ENCODE peak calls at places on chromosome 2, in ten cellular contexts. T is naive thymus-derived CD4-positive, alpha-beta T cell; K is effector memory CD4-positive, alpha-beta T cell; B is dorsolateral prefrontal cortex; W is colonic mucosa; R is cardiac fibroblast; E is upper lobe of right lung; U is transverse colon; O is neuronal stem cell; F is GM12865. Q is an unnamed sample.

GRCh38 chr2:215626812-215627281 is 191.0 kb upstream of the FN1 start:
- DNase-seq in T (no peak), K (no peak), B (no peak), W (no peak), R (peak; percentile 78), E (no peak), U (no peak), O (no peak), F (no peak), Q (no peak)

GRCh38 chr2:218816561-218817011 is 15.0 kb downstream of the PRKAG3 start:
- DNase-seq in T (no peak), K (no peak), B (no peak), W (no peak), R (no peak), E (no peak), U (no peak), O (no peak), F (no peak), Q (no peak)

GRCh38 chr2:112304298-112304941 is 29.0 kb downstream of the ZC3H6 start:
- DNase-seq in T (no peak), K (no peak), B (no peak), W (no peak), R (no peak), E (no peak), U (no peak), O (no peak), F (peak; percentile 47), Q (no peak)

GRCh38 chr2:17483496-17483895 is 34.7 kb downstream of the RAD51AP2 start:
- DNase-seq in T (no peak), K (no peak), B (no peak), W (no peak), R (no peak), E (no peak), U (no peak), O (no peak), F (no peak), Q (no peak)

GRCh38 chr2:76953733-76954347 is 568.3 kb downstream of the LRRTM4 start:
- DNase-seq in T (no peak), K (no peak), B (no peak), W (peak; percentile 40), R (peak; percentile 57), E (no peak), U (peak; percentile 10), O (peak; percentile 67), F (peak; percentile 60), Q (peak; percentile 43)

GRCh38 chr2:109376115-109376514 is 237.7 kb downstream of the SEPTIN10 start:
- DNase-seq in T (no peak), K (no peak), B (no peak), W (peak; percentile 25), R (peak; percentile 48), E (peak; percentile 28), U (peak; percentile 52), O (no peak), F (no peak), Q (no peak)

GRCh38 chr2:30235008-30235655 is 3.8 kb downstream of the LBH start:
- DNase-seq in T (peak; percentile 44), K (peak; percentile 29), B (no peak), W (no peak), R (peak; percentile 86), E (no peak), U (no peak), O (no peak), F (no peak), Q (no peak)

GRCh38 chr2:48120759-48121242 is 214.5 kb upstream of the FBXO11 start:
- DNase-seq in T (no peak), K (no peak), B (no peak), W (no peak), R (no peak), E (no peak), U (no peak), O (no peak), F (no peak), Q (no peak)

GRCh38 chr2:204533629-204534370 is 11.5 kb upstream of the PARD3B start:
- DNase-seq in T (no peak), K (no peak), B (no peak), W (peak; percentile 38), R (peak; percentile 76), E (no peak), U (no peak), O (no peak), F (no peak), Q (peak; percentile 90)

GRCh38 chr2:84519332-84519957 is 3.1 kb downstream of the DNAH6 start:
- DNase-seq in T (no peak), K (no peak), B (no peak), W (no peak), R (no peak), E (no peak), U (no peak), O (no peak), F (no peak), Q (no peak)

GRCh38 chr2:84515788-84516187 is 510 bp upstream of the DNAH6 start:
- DNase-seq in T (no peak), K (no peak), B (no peak), W (no peak), R (no peak), E (no peak), U (no peak), O (no peak), F (no peak), Q (no peak)

GRCh38 chr2:84516234-84516986 is at the start of gene DNAH6:
- DNase-seq in T (peak; percentile 90), K (peak; percentile 77), B (peak; percentile 72), W (peak; percentile 93), R (peak; percentile 95), E (peak; percentile 95), U (peak; percentile 91), O (peak; percentile 77), F (peak; percentile 52), Q (peak; percentile 86)
- H3K4me3 ChIP-seq in T (peak within 1 kb of the TSS; percentile 78), K (peak within 1 kb of the TSS; percentile 48), B (peak within 1 kb of the TSS; percentile 61), W (peak within 1 kb of the TSS; percentile 37), R (peak within 1 kb of the TSS; percentile 60), E (peak within 1 kb of the TSS; percentile 49), U (peak within 1 kb of the TSS; percentile 37), O (peak within 1 kb of the TSS; percentile 44), F (no peak within 1 kb of the TSS), Q (peak within 1 kb of the TSS; percentile 66)

GRCh38 chr2:241931084-241931975 is 61.8 kb downstream of the RTP5 start:
- DNase-seq in T (no peak), K (no peak), B (no peak), W (no peak), R (no peak), E (no peak), U (no peak), O (no peak), F (no peak), Q (no peak)

GRCh38 chr2:241932895-241933174 is 63.3 kb downstream of the RTP5 start:
- DNase-seq in T (no peak), K (no peak), B (no peak), W (no peak), R (no peak), E (no peak), U (no peak), O (no peak), F (no peak), Q (no peak)

GRCh38 chr2:241931976-241932894 is 62.7 kb downstream of the RTP5 start:
- DNase-seq in T (no peak), K (no peak), B (no peak), W (no peak), R (no peak), E (no peak), U (no peak), O (no peak), F (no peak), Q (no peak)

GRCh38 chr2:241935314-241935713 is 65.8 kb downstream of the RTP5 start:
- DNase-seq in T (no peak), K (no peak), B (no peak), W (no peak), R (peak; percentile 76), E (no peak), U (no peak), O (no peak), F (no peak), Q (no peak)

DNA sequence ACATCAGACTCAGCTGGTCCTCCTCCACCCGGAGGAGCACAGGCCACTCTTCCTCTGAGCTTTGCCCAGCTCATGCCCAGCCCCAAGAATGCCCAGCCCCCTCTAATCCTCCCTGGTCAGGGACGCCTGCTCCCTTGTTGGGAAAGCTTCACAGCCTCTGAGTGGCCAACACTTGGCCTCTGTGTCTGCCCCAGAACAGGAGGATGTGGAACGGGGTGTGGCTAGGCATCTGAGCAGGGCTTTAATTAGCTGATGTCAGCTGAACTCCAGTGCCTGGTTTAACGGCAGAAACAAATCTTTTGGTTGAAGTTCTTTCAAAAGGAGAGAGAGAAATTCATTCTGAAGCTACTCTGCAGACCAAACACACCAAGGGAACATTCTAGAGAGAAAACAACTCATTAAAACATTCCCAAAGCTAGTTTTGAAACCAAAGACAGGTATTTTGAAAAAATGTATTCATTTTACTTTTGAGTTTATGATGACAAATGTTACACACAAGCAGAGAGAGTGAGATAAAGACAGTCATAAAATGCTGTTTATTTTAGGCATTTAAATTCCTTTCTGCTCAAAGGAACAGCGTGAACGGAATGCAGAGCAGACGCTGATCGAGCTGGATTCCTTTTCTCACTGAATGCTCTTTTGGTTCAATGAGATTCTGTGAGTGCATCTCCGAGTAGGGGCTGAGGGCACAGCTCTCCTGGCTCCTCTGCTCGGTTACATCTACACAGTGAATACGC is 63.8 kb downstream of the RTP5 start:
- DNase-seq in T (no peak), K (no peak), B (no peak), W (peak; percentile 36), R (peak; percentile 31), E (peak; percentile 51), U (peak; percentile 42), O (no peak), F (no peak), Q (no peak)
- H3K4me3 ChIP-seq in T (no peak overlapping the region), K (no peak overlapping the region), B (no peak overlapping the region), W (no peak overlapping the region), R (no peak overlapping the region), E (no peak overlapping the region), U (no peak overlapping the region), O (no peak overlapping the region), F (no peak overlapping the region), Q (no peak overlapping the region)

DNA sequence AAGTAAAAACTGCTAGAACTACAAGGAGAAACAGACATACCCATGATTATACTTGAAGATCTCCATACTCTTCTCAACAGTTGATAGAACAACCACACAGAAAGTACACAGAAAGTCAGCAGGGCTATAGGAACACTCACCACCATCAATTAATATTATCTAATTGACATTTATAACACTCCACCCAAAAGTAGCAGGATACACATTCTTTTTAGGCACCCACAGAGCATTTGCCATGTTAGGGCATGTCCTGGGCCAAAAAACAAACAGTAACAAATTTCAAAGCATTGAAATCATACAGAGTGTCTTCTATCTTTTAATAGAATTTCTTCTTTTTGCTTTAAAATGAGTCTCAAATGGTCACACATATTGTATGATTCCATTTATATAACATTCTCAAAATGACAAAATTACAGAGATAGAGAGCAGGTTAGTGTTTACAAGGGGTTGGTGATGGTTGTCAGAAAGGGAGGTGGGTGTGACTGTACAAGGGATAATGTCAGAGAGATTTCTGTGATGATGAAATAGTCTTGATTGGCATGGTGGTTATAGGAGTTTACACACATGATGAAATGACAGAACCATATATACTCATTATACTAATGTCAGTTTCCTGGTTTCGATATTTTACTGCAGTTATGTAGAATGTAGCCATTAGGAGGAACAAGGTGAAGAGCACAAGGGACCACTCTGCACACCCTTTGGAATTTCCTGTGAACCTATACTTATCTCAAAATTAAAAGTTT is 82.8 kb downstream of the NCK2 start:
- DNase-seq in T (no peak), K (no peak), B (no peak), W (no peak), R (no peak), E (no peak), U (no peak), O (no peak), F (no peak), Q (no peak)
- H3K4me3 ChIP-seq in T (no peak overlapping the region), K (no peak overlapping the region), B (no peak overlapping the region), W (no peak overlapping the region), R (no peak overlapping the region), E (no peak overlapping the region), U (no peak overlapping the region), O (no peak overlapping the region), F (no peak overlapping the region), Q (no peak overlapping the region)

GRCh38 chr2:60556441-60556997 is 3.1 kb upstream of the BCL11A start:
- DNase-seq in T (no peak), K (no peak), B (no peak), W (peak; percentile 54), R (no peak), E (peak; percentile 65), U (peak; percentile 32), O (no peak), F (no peak), Q (no peak)
- H3K4me3 ChIP-seq in T (no peak overlapping the region), K (no peak overlapping the region), B (peak overlapping the region; percentile 45), W (peak overlapping the region; percentile 12), R (no peak overlapping the region), E (peak overlapping the region; percentile 25), U (peak overlapping the region; percentile 30), O (no peak overlapping the region), F (peak overlapping the region; percentile 23), Q (no peak overlapping the region)